ENCODE peak calls at places on chromosome 21, in nine cellular contexts. One of them, this sample, is unnamed.

GRCh38 chr21:26115346-26115745 is 55.2 kb downstream of the APP start:
- DNase-seq in spleen: no peak
- DNase-seq in brain microvascular endothelial cell: no peak
- DNase-seq in pancreas: no peak
- DNase-seq in bronchial epithelial cell: no peak
- DNase-seq in mesenchymal stem cell: no peak
- DNase-seq in body of pancreas: peak; percentile 25
- DNase-seq in lower lobe of right lung: no peak
- DNase-seq in GM23248: no peak
- DNase-seq in this sample: no peak

GRCh38 chr21:29888437-29888836 is 51.4 kb downstream of the GRIK1 start:
- DNase-seq in spleen: no peak
- DNase-seq in brain microvascular endothelial cell: no peak
- DNase-seq in pancreas: no peak
- DNase-seq in bronchial epithelial cell: peak; percentile 63
- DNase-seq in mesenchymal stem cell: no peak
- DNase-seq in body of pancreas: no peak
- DNase-seq in lower lobe of right lung: no peak
- DNase-seq in GM23248: peak; percentile 1
- DNase-seq in this sample: no peak

GRCh38 chr21:30689822-30690221 is 28.8 kb downstream of the KRTAP21-3 start:
- DNase-seq in spleen: no peak
- DNase-seq in brain microvascular endothelial cell: no peak
- DNase-seq in pancreas: no peak
- DNase-seq in bronchial epithelial cell: no peak
- DNase-seq in mesenchymal stem cell: no peak
- DNase-seq in body of pancreas: no peak
- DNase-seq in lower lobe of right lung: no peak
- DNase-seq in GM23248: no peak
- DNase-seq in this sample: no peak

GRCh38 chr21:15682182-15682895 is 47.4 kb upstream of the USP25 start:
- DNase-seq in spleen: no peak
- DNase-seq in brain microvascular endothelial cell: peak; percentile 36
- DNase-seq in pancreas: no peak
- DNase-seq in bronchial epithelial cell: peak; percentile 71
- DNase-seq in mesenchymal stem cell: peak; percentile 60
- DNase-seq in body of pancreas: no peak
- DNase-seq in lower lobe of right lung: no peak
- DNase-seq in GM23248: peak; percentile 74
- DNase-seq in this sample: no peak

GRCh38 chr21:26199471-26199870 is 28.9 kb upstream of the APP start:
- DNase-seq in spleen: no peak
- DNase-seq in brain microvascular endothelial cell: no peak
- DNase-seq in pancreas: no peak
- DNase-seq in bronchial epithelial cell: peak; percentile 95
- DNase-seq in mesenchymal stem cell: no peak
- DNase-seq in body of pancreas: no peak
- DNase-seq in lower lobe of right lung: no peak
- DNase-seq in GM23248: peak; percentile 79
- DNase-seq in this sample: no peak

GRCh38 chr21:31142600-31142999 is 104.3 kb upstream of the KRTAP19-8 start:
- DNase-seq in spleen: no peak
- DNase-seq in brain microvascular endothelial cell: no peak
- DNase-seq in pancreas: no peak
- DNase-seq in bronchial epithelial cell: no peak
- DNase-seq in mesenchymal stem cell: no peak
- DNase-seq in body of pancreas: no peak
- DNase-seq in lower lobe of right lung: no peak
- DNase-seq in GM23248: no peak
- DNase-seq in this sample: no peak

GRCh38 chr21:17537299-17537698 is 24.5 kb downstream of the CXADR start:
- DNase-seq in spleen: no peak
- DNase-seq in brain microvascular endothelial cell: no peak
- DNase-seq in pancreas: no peak
- DNase-seq in bronchial epithelial cell: peak; percentile 85
- DNase-seq in mesenchymal stem cell: peak; percentile 35
- DNase-seq in body of pancreas: no peak
- DNase-seq in lower lobe of right lung: no peak
- DNase-seq in GM23248: no peak
- DNase-seq in this sample: no peak

GRCh38 chr21:43775795-43776430 is at the start of gene CSTB:
- DNase-seq in spleen: peak; percentile 96
- DNase-seq in brain microvascular endothelial cell: no peak
- DNase-seq in pancreas: peak; percentile 92
- DNase-seq in bronchial epithelial cell: no peak
- DNase-seq in mesenchymal stem cell: peak; percentile 71
- DNase-seq in body of pancreas: peak; percentile 74
- DNase-seq in lower lobe of right lung: peak; percentile 92
- DNase-seq in GM23248: peak; percentile 79
- DNase-seq in this sample: peak; percentile 78

GRCh38 chr21:43611598-43612369 is 47.5 kb downstream of the HSF2BP start:
- DNase-seq in spleen: peak; percentile 78
- DNase-seq in brain microvascular endothelial cell: peak; percentile 85
- DNase-seq in pancreas: peak; percentile 73
- DNase-seq in bronchial epithelial cell: peak; percentile 57
- DNase-seq in mesenchymal stem cell: peak; percentile 92
- DNase-seq in body of pancreas: peak; percentile 73
- DNase-seq in lower lobe of right lung: peak; percentile 71
- DNase-seq in GM23248: peak; percentile 38
- DNase-seq in this sample: peak; percentile 72

GRCh38 chr21:32094792-32095191 is 184.1 kb downstream of the MIS18A start:
- DNase-seq in spleen: no peak
- DNase-seq in brain microvascular endothelial cell: peak; percentile 1
- DNase-seq in pancreas: no peak
- DNase-seq in bronchial epithelial cell: no peak
- DNase-seq in mesenchymal stem cell: peak; percentile 14
- DNase-seq in body of pancreas: no peak
- DNase-seq in lower lobe of right lung: no peak
- DNase-seq in GM23248: peak; percentile 62
- DNase-seq in this sample: no peak

GRCh38 chr21:39392296-39392695 is 43.4 kb upstream of the HMGN1 start:
- DNase-seq in spleen: no peak
- DNase-seq in brain microvascular endothelial cell: no peak
- DNase-seq in pancreas: no peak
- DNase-seq in bronchial epithelial cell: no peak
- DNase-seq in mesenchymal stem cell: no peak
- DNase-seq in body of pancreas: no peak
- DNase-seq in lower lobe of right lung: no peak
- DNase-seq in GM23248: no peak
- DNase-seq in this sample: no peak

GRCh38 chr21:16502273-16502672 is 772.5 kb downstream of the USP25 start:
- DNase-seq in spleen: no peak
- DNase-seq in brain microvascular endothelial cell: no peak
- DNase-seq in pancreas: no peak
- DNase-seq in bronchial epithelial cell: no peak
- DNase-seq in mesenchymal stem cell: no peak
- DNase-seq in body of pancreas: no peak
- DNase-seq in lower lobe of right lung: no peak
- DNase-seq in GM23248: no peak
- DNase-seq in this sample: no peak

GRCh38 chr21:15433091-15433490 is 296.7 kb upstream of the USP25 start:
- DNase-seq in spleen: no peak
- DNase-seq in brain microvascular endothelial cell: no peak
- DNase-seq in pancreas: no peak
- DNase-seq in bronchial epithelial cell: no peak
- DNase-seq in mesenchymal stem cell: no peak
- DNase-seq in body of pancreas: no peak
- DNase-seq in lower lobe of right lung: no peak
- DNase-seq in GM23248: no peak
- DNase-seq in this sample: no peak

DNA sequence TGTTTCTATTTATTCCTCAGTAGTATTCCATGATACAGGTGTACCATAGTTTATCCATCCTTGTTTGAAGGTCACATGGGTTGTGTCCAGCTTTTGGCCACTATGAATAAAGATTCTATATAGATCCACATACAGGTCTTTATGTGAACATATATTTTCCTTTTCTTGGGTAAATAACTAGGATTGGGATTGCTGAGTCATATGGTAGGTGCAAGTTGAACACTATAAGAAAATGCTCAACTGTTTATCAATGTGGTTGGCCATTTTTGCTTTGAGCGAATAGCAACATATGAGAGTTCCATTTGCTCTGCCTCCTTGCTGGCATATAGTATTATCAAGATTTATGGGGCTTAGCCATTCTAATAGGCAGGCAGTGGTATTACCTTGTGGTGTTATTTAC is 170.2 kb upstream of the KCNJ15 start:
- DNase-seq in spleen: no peak
- DNase-seq in brain microvascular endothelial cell: no peak
- DNase-seq in pancreas: no peak
- DNase-seq in bronchial epithelial cell: no peak
- DNase-seq in mesenchymal stem cell: no peak
- DNase-seq in body of pancreas: no peak
- DNase-seq in lower lobe of right lung: no peak
- DNase-seq in GM23248: no peak
- DNase-seq in this sample: no peak
- H3K27me3 ChIP-seq in spleen: no peaks in the 10 kb centered on the region
- H3K27me3 ChIP-seq in brain microvascular endothelial cell: no peaks in the 10 kb centered on the region
- H3K27me3 ChIP-seq in pancreas: no peaks in the 10 kb centered on the region
- H3K27me3 ChIP-seq in bronchial epithelial cell: no peaks in the 10 kb centered on the region
- H3K27me3 ChIP-seq in mesenchymal stem cell: peaks cover 85% of the 10 kb centered on the region
- H3K27me3 ChIP-seq in body of pancreas: no peaks in the 10 kb centered on the region
- H3K27me3 ChIP-seq in lower lobe of right lung: no peaks in the 10 kb centered on the region
- H3K27me3 ChIP-seq in GM23248: peaks cover 11% of the 10 kb centered on the region
- H3K27me3 ChIP-seq in this sample: peaks cover 3% of the 10 kb centered on the region

GRCh38 chr21:42004406-42005199 is 5.6 kb downstream of the ZBTB21 start:
- DNase-seq in spleen: no peak
- DNase-seq in brain microvascular endothelial cell: no peak
- DNase-seq in pancreas: no peak
- DNase-seq in bronchial epithelial cell: no peak
- DNase-seq in mesenchymal stem cell: no peak
- DNase-seq in body of pancreas: no peak
- DNase-seq in lower lobe of right lung: no peak
- DNase-seq in GM23248: no peak
- DNase-seq in this sample: no peak

GRCh38 chr21:42009018-42009830 is 936 bp downstream of the ZBTB21 start:
- DNase-seq in spleen: peak; percentile 93
- DNase-seq in brain microvascular endothelial cell: peak; percentile 42
- DNase-seq in pancreas: peak; percentile 85
- DNase-seq in bronchial epithelial cell: peak; percentile 17
- DNase-seq in mesenchymal stem cell: peak; percentile 97
- DNase-seq in body of pancreas: peak; percentile 56
- DNase-seq in lower lobe of right lung: peak; percentile 71
- DNase-seq in GM23248: peak; percentile 85
- DNase-seq in this sample: peak; percentile 58

GRCh38 chr21:42009831-42010506 is at the start of gene ZBTB21:
- DNase-seq in spleen: peak; percentile 99
- DNase-seq in brain microvascular endothelial cell: peak; percentile 96
- DNase-seq in pancreas: peak; percentile 100
- DNase-seq in bronchial epithelial cell: peak; percentile 93
- DNase-seq in mesenchymal stem cell: peak; percentile 97
- DNase-seq in body of pancreas: peak; percentile 99
- DNase-seq in lower lobe of right lung: peak; percentile 98
- DNase-seq in GM23248: peak; percentile 99
- DNase-seq in this sample: peak; percentile 98

GRCh38 chr21:42007541-42007940 is 2.6 kb downstream of the ZBTB21 start:
- DNase-seq in spleen: no peak
- DNase-seq in brain microvascular endothelial cell: no peak
- DNase-seq in pancreas: no peak
- DNase-seq in bronchial epithelial cell: no peak
- DNase-seq in mesenchymal stem cell: no peak
- DNase-seq in body of pancreas: no peak
- DNase-seq in lower lobe of right lung: no peak
- DNase-seq in GM23248: no peak
- DNase-seq in this sample: no peak

DNA sequence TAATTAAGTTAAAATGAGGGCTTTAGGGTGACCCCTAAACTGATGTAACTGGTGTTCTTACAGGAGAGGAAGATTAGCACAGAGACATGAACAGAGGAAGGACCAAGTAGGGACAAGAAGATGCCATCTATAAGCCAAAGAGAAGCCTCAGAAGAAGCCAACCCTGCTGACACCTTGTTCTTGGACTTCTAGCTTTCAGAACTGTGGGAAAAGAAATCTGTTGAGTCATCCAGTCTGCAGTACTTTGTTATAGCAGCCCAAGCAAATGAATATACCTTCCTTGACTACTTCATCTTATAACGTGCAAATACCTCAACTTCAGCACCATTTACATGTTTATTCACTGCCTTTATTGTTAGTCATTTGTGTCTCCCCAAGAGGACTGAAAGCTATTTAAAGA is 3.4 kb downstream of the ZBTB21 start:
- DNase-seq in spleen: no peak
- DNase-seq in brain microvascular endothelial cell: no peak
- DNase-seq in pancreas: no peak
- DNase-seq in bronchial epithelial cell: no peak
- DNase-seq in mesenchymal stem cell: peak; percentile 43
- DNase-seq in body of pancreas: no peak
- DNase-seq in lower lobe of right lung: no peak
- DNase-seq in GM23248: peak; percentile 28
- DNase-seq in this sample: no peak
- H3K4me3 ChIP-seq in spleen: no peak overlapping the region
- H3K4me3 ChIP-seq in brain microvascular endothelial cell: no peak overlapping the region
- H3K4me3 ChIP-seq in pancreas: no peak overlapping the region
- H3K4me3 ChIP-seq in bronchial epithelial cell: no peak overlapping the region
- H3K4me3 ChIP-seq in mesenchymal stem cell: no peak overlapping the region
- H3K4me3 ChIP-seq in body of pancreas: no peak overlapping the region
- H3K4me3 ChIP-seq in lower lobe of right lung: no peak overlapping the region
- H3K4me3 ChIP-seq in GM23248: no peak overlapping the region
- H3K4me3 ChIP-seq in this sample: no peak overlapping the region

DNA sequence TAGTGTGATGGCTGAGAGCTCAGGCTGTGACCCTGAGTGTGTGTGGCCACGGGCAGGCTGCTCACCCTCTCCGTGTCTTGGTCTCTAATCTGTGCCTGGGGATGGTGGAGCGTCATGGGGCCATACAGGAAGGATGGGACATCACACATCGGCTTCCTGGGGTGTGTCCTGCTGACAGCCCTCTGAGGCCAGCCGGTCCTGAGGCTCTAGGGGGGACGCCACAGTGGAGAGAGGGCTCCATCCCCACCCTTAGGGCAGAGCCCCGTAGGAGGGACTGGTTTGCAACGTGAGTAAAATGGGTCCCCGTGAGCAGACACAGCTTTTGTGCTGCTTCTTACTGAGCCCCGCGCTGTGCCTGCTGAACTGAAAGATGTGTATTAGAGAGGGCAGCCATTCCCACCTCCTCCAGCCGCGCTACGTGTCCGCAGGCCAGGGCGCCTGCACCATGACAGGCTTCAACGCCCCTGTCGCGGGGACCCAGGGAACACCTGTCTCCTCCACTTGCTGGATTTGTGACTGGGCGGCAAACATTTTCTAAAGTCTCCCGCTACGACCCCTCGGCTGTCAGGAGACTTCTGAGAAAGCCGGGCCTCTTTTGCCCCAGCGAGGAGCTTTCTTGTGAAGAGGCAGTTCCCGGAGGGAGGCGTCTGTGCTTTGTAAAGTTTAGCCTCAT is 8.1 kb downstream of the COL18A1 start:
- DNase-seq in spleen: peak; percentile 72
- DNase-seq in brain microvascular endothelial cell: no peak
- DNase-seq in pancreas: peak; percentile 27
- DNase-seq in bronchial epithelial cell: no peak
- DNase-seq in mesenchymal stem cell: no peak
- DNase-seq in body of pancreas: no peak
- DNase-seq in lower lobe of right lung: no peak
- DNase-seq in GM23248: no peak
- DNase-seq in this sample: no peak
- H3K27me3 ChIP-seq in spleen: no peaks in the 10 kb centered on the region
- H3K27me3 ChIP-seq in brain microvascular endothelial cell: no peaks in the 10 kb centered on the region
- H3K27me3 ChIP-seq in pancreas: no peaks in the 10 kb centered on the region
- H3K27me3 ChIP-seq in bronchial epithelial cell: peaks cover 2% of the 10 kb centered on the region
- H3K27me3 ChIP-seq in mesenchymal stem cell: no peaks in the 10 kb centered on the region
- H3K27me3 ChIP-seq in body of pancreas: no peaks in the 10 kb centered on the region
- H3K27me3 ChIP-seq in lower lobe of right lung: peaks cover 6% of the 10 kb centered on the region
- H3K27me3 ChIP-seq in GM23248: no peaks in the 10 kb centered on the region
- H3K27me3 ChIP-seq in this sample: no peaks in the 10 kb centered on the region

GRCh38 chr21:28872218-28872617 is 120.5 kb downstream of the LTN1 start:
- DNase-seq in spleen: no peak
- DNase-seq in brain microvascular endothelial cell: no peak
- DNase-seq in pancreas: no peak
- DNase-seq in bronchial epithelial cell: peak; percentile 86
- DNase-seq in mesenchymal stem cell: no peak
- DNase-seq in body of pancreas: no peak
- DNase-seq in lower lobe of right lung: no peak
- DNase-seq in GM23248: peak; percentile 27
- DNase-seq in this sample: no peak
- H3K4me3 ChIP-seq in spleen: no peak overlapping the region
- H3K4me3 ChIP-seq in brain microvascular endothelial cell: no peak overlapping the region
- H3K4me3 ChIP-seq in pancreas: no peak overlapping the region
- H3K4me3 ChIP-seq in bronchial epithelial cell: no peak overlapping the region
- H3K4me3 ChIP-seq in mesenchymal stem cell: no peak overlapping the region
- H3K4me3 ChIP-seq in body of pancreas: no peak overlapping the region
- H3K4me3 ChIP-seq in lower lobe of right lung: no peak overlapping the region
- H3K4me3 ChIP-seq in GM23248: no peak overlapping the region
- H3K4me3 ChIP-seq in this sample: no peak overlapping the region